ENCODE peak calls at places on chromosomes 11 and 22, in eight cellular contexts. X is activated CD4-positive, alpha-beta memory T cell treated with anti-CD3 and anti-CD28 coated beads, Interleukin-2, amount 10 ng/mL, durations not matched to agents 7 days and 5 days; M is Right ventricle myocardium superior; F is omental fat pad; I is B cell; Z is endothelial cell; S is RCC 7860; B is CD4-positive, alpha-beta T cell. Q is an unnamed sample.
A peak's percentile ranks its signal among the peaks of the same experiment; 100 is the strongest.

GRCh38 chr11:128587415-128587814 is at the start of gene ETS1:
- DNase-seq in Z (no peak), X (no peak), I (no peak), S (no peak), M (no peak), F (no peak), B (no peak), Q (no peak)

GRCh38 chr11:88406871-88407270 is 69.3 kb upstream of the CTSC start:
- DNase-seq in X (no peak), Z (no peak), M (no peak), S (no peak), B (no peak), I (no peak), F (no peak), Q (no peak)

GRCh38 chr11:7890417-7891179 is 40.5 kb downstream of the OR10A6 start:
- DNase-seq in I (no peak), B (no peak), F (no peak), Z (peak; percentile 48), X (no peak), S (peak; percentile 10), M (no peak), Q (no peak)

GRCh38 chr22:44382461-44383038 is 69.8 kb upstream of the SHISAL1 start:
- DNase-seq in B (no peak), I (no peak), S (no peak), M (peak; percentile 24), F (no peak), X (no peak), Z (no peak), Q (peak; percentile 33)

GRCh38 chr11:35242843-35243242 is 103.9 kb downstream of the CD44 start:
- DNase-seq in I (no peak), S (no peak), Z (no peak), F (no peak), X (no peak), B (no peak), M (no peak), Q (no peak)

GRCh38 chr11:93032580-93032979 is 63.1 kb downstream of the MTNR1B start:
- DNase-seq in M (no peak), B (no peak), F (no peak), Z (no peak), X (no peak), I (no peak), S (no peak), Q (no peak)

GRCh38 chr11:1852885-1853284 is at the start of gene LSP1:
- DNase-seq in Z (no peak), M (no peak), F (no peak), I (peak; percentile 94), X (peak; percentile 92), B (peak; percentile 83), S (no peak), Q (peak; percentile 55)

GRCh38 chr11:33633251-33634003 is 67.2 kb downstream of the C11orf91 start:
- DNase-seq in S (peak; percentile 91), M (no peak), B (no peak), Z (no peak), I (no peak), X (no peak), F (no peak), Q (no peak)

GRCh38 chr11:1203505-1204271 is 19.2 kb upstream of the MUC5B start:
- DNase-seq in X (no peak), M (peak; percentile 32), F (no peak), I (no peak), B (no peak), Z (no peak), S (no peak), Q (peak; percentile 51)

GRCh38 chr11:19953342-19953741 is 206.9 kb downstream of the DBX1 start:
- DNase-seq in Z (peak; percentile 30), X (no peak), B (no peak), F (no peak), M (no peak), S (peak; percentile 68), I (no peak), Q (no peak)

GRCh38 chr11:111935331-111936044 is 1.7 kb upstream of the DIXDC1 start:
- DNase-seq in S (no peak), X (no peak), Z (no peak), B (no peak), I (no peak), M (no peak), F (no peak), Q (no peak)

GRCh38 chr22:17990167-17990566 is 34.2 kb downstream of the MICAL3 start:
- DNase-seq in I (no peak), S (peak; percentile 61), X (no peak), Z (no peak), F (no peak), B (no peak), M (no peak), Q (no peak)

GRCh38 chr22:30041475-30041874 is 38.8 kb upstream of the HORMAD2 start:
- DNase-seq in S (no peak), M (no peak), F (no peak), B (no peak), X (no peak), I (no peak), Z (no peak), Q (no peak)

GRCh38 chr22:42791721-42792452 is 65.2 kb downstream of the ARFGAP3 start:
- DNase-seq in I (no peak), M (peak; percentile 81), S (no peak), B (no peak), X (no peak), Z (no peak), F (no peak), Q (peak; percentile 79)

GRCh38 chr22:49212002-49212401 is 615.7 kb downstream of the BRD1 start:
- DNase-seq in X (no peak), B (no peak), F (no peak), M (no peak), S (no peak), I (no peak), Z (no peak), Q (no peak)

GRCh38 chr11:62387381-62387780 is 31.5 kb upstream of the SCGB1A1 start:
- DNase-seq in B (no peak), I (no peak), X (no peak), F (no peak), S (no peak), Z (no peak), M (no peak), Q (no peak)

GRCh38 chr11:18700375-18700774 is 1.8 kb downstream of the TMEM86A start:
- DNase-seq in S (no peak), B (no peak), F (no peak), Z (no peak), I (no peak), M (no peak), X (no peak), Q (no peak)

GRCh38 chr11:77175021-77175842 is 47.2 kb downstream of the MYO7A start:
- DNase-seq in B (no peak), X (no peak), I (no peak), S (no peak), Z (no peak), F (no peak), M (peak; percentile 71), Q (peak; percentile 61)

GRCh38 chr22:40289991-40290459 is 56.3 kb upstream of the ADSL start:
- DNase-seq in S (peak; percentile 32), M (peak; percentile 57), B (peak; percentile 67), I (peak; percentile 36), Z (no peak), F (no peak), X (peak; percentile 75), Q (no peak)

GRCh38 chr11:1281326-1281973 is 28.0 kb downstream of the TOLLIP start:
- DNase-seq in Z (no peak), M (peak; percentile 16), I (no peak), B (no peak), F (no peak), S (no peak), X (no peak), Q (peak; percentile 30)

GRCh38 chr11:32466279-32466915 is 31.1 kb upstream of the WT1 start:
- DNase-seq in X (no peak), M (no peak), Z (no peak), I (no peak), S (peak; percentile 78), F (no peak), B (no peak), Q (no peak)

GRCh38 chr11:61826930-61827572 is 1.0 kb upstream of the FADS2 start:
- DNase-seq in M (no peak), B (no peak), Z (no peak), S (no peak), F (no peak), X (no peak), I (peak; percentile 61), Q (no peak)

GRCh38 chr22:26485013-26485412 is 1.3 kb downstream of the SRRD start:
- DNase-seq in F (no peak), Z (no peak), M (no peak), S (no peak), B (no peak), I (no peak), X (no peak), Q (no peak)

GRCh38 chr11:75894036-75894585 is 79.1 kb downstream of the UVRAG start:
- DNase-seq in Z (no peak), B (no peak), S (no peak), F (no peak), M (no peak), I (no peak), X (no peak), Q (no peak)

GRCh38 chr11:1478544-1478943 is 8.0 kb downstream of the MOB2 start:
- DNase-seq in B (no peak), Z (no peak), F (no peak), I (no peak), S (no peak), M (peak; percentile 60), X (no peak), Q (peak; percentile 12)

GRCh38 chr11:119479685-119480275 is 56.8 kb upstream of the THY1 start:
- DNase-seq in B (no peak), I (no peak), F (peak; percentile 8), X (peak; percentile 15), Z (peak; percentile 58), S (no peak), M (no peak), Q (peak; percentile 12)

GRCh38 chr11:111736191-111736590 is 30.0 kb downstream of the PPP2R1B start:
- DNase-seq in M (no peak), I (no peak), Z (no peak), B (no peak), F (no peak), S (peak; percentile 40), X (no peak), Q (peak; percentile 37)

GRCh38 chr11:46457659-46458058 is 66.1 kb upstream of the CHRM4 start:
- DNase-seq in X (no peak), I (no peak), B (no peak), M (no peak), Z (no peak), S (no peak), F (no peak), Q (no peak)

GRCh38 chr22:24554316-24555159 is at the start of gene GUCD1:
- DNase-seq in M (peak; percentile 51), I (no peak), F (no peak), S (peak; percentile 10), X (peak; percentile 41), B (peak; percentile 7), Z (no peak), Q (peak; percentile 65)

GRCh38 chr22:44658371-44658953 is 43.5 kb upstream of the PRR5 start:
- DNase-seq in M (peak; percentile 72), B (no peak), F (no peak), S (no peak), X (no peak), Z (no peak), I (no peak), Q (peak; percentile 84)

GRCh38 chr22:38745676-38746460 is 9.9 kb downstream of the SUN2 start:
- DNase-seq in F (no peak), X (no peak), S (no peak), B (no peak), I (no peak), Z (no peak), M (no peak), Q (no peak)

GRCh38 chr22:45284705-45285305 is at the start of gene UPK3A:
- DNase-seq in Z (peak; percentile 72), F (no peak), I (peak; percentile 89), M (peak; percentile 87), S (no peak), X (peak; percentile 52), B (peak; percentile 54), Q (peak; percentile 88)

GRCh38 chr22:28977481-28977971 is 84.1 kb downstream of the C22orf31 start:
- DNase-seq in Z (no peak), I (no peak), S (peak; percentile 36), X (no peak), F (no peak), M (no peak), B (no peak), Q (no peak)

GRCh38 chr11:45021001-45021400 is 70.3 kb upstream of the TP53I11 start:
- DNase-seq in F (no peak), S (no peak), B (no peak), X (no peak), M (no peak), Z (no peak), I (no peak), Q (no peak)

Q was measured in psoas muscle.